ENCODE peak calls at places on chromosomes 3 and 15, in seven cellular contexts. X, R, I, B, V, Z and H are unnamed samples.

GRCh38 chr3:123348471-123349200 is 100.3 kb downstream of the ADCY5 start:
- DNase-seq in X (no peak), R (no peak), I (no peak), B (no peak), V (no peak), Z (no peak), H (no peak)

GRCh38 chr3:46508850-46509591 is 11.2 kb downstream of the RTP3 start:
- DNase-seq in X (no peak), R (no peak), I (no peak), B (no peak), V (peak; percentile 96), Z (no peak), H (no peak)

GRCh38 chr3:43768594-43768993 is 77.9 kb downstream of the ABHD5 start:
- DNase-seq in X (no peak), R (no peak), I (peak; percentile 28), B (no peak), V (no peak), Z (peak; percentile 27), H (no peak)

GRCh38 chr15:64456634-64457108 is 3.7 kb upstream of the ZNF609 start:
- DNase-seq in X (no peak), R (peak; percentile 72), I (no peak), B (peak; percentile 71), V (peak; percentile 11), Z (peak; percentile 14), H (no peak)

GRCh38 chr3:55486857-55487375 is at the start of gene WNT5A:
- DNase-seq in X (no peak), R (no peak), I (peak; percentile 47), B (no peak), V (peak; percentile 9), Z (peak; percentile 72), H (peak; percentile 68)

GRCh38 chr3:149613988-149614387 is 43.8 kb downstream of the WWTR1 start:
- DNase-seq in X (no peak), R (no peak), I (no peak), B (no peak), V (no peak), Z (no peak), H (peak; percentile 26)

GRCh38 chr3:142106536-142106935 is 42.8 kb downstream of the TFDP2 start:
- DNase-seq in X (no peak), R (no peak), I (no peak), B (no peak), V (no peak), Z (no peak), H (no peak)

GRCh38 chr3:47669026-47669749 is 90.5 kb upstream of the CSPG5 start:
- DNase-seq in X (no peak), R (no peak), I (no peak), B (no peak), V (no peak), Z (no peak), H (no peak)

GRCh38 chr15:40893019-40893723 is 1.1 kb upstream of the VPS18 start:
- DNase-seq in X (no peak), R (no peak), I (peak; percentile 26), B (no peak), V (no peak), Z (no peak), H (no peak)

GRCh38 chr3:66280304-66280703 is 59.5 kb downstream of the SLC25A26 start:
- DNase-seq in X (no peak), R (no peak), I (no peak), B (no peak), V (no peak), Z (no peak), H (no peak)

GRCh38 chr3:48412375-48413001 is 17.4 kb downstream of the PLXNB1 start:
- DNase-seq in X (no peak), R (no peak), I (no peak), B (no peak), V (no peak), Z (no peak), H (no peak)

GRCh38 chr3:135007622-135008021 is 212.6 kb downstream of the EPHB1 start:
- DNase-seq in X (no peak), R (no peak), I (no peak), B (no peak), V (no peak), Z (peak; percentile 42), H (no peak)

GRCh38 chr3:187321766-187322165 is 30.2 kb upstream of the MASP1 start:
- DNase-seq in X (no peak), R (no peak), I (no peak), B (no peak), V (no peak), Z (no peak), H (no peak)

GRCh38 chr3:139134678-139135372 is 90.1 kb upstream of the PRR23C start:
- DNase-seq in X (no peak), R (no peak), I (no peak), B (peak; percentile 16), V (peak; percentile 13), Z (no peak), H (no peak)

GRCh38 chr3:157631468-157631867 is 128.3 kb upstream of the VEPH1 start:
- DNase-seq in X (no peak), R (no peak), I (no peak), B (no peak), V (no peak), Z (no peak), H (no peak)

GRCh38 chr15:71238926-71239325 is 123.7 kb downstream of the THSD4 start:
- DNase-seq in X (no peak), R (no peak), I (no peak), B (no peak), V (no peak), Z (no peak), H (no peak)

GRCh38 chr15:40081691-40082194 is 26.9 kb downstream of the BMF start:
- DNase-seq in X (no peak), R (peak; percentile 35), I (peak; percentile 71), B (no peak), V (peak; percentile 73), Z (peak; percentile 94), H (peak; percentile 84)

GRCh38 chr3:13644341-13645082 is 95.6 kb downstream of the FBLN2 start:
- DNase-seq in X (no peak), R (no peak), I (no peak), B (no peak), V (no peak), Z (peak; percentile 80), H (peak; percentile 27)